ENCODE peak calls at places on chromosome 14, in nine cellular contexts. Z, Y, W, R, S, D, H, O and Q are unnamed samples.

GRCh38 chr14:69879175-69880047 is at the start of gene SMOC1:
- DNase-seq in Z (peak), Y (peak), W (no peak), R (peak), S (peak), D (no peak), H (peak), O (peak), Q (peak)

GRCh38 chr14:80275208-80275850 is 64.0 kb upstream of the DIO2 start:
- DNase-seq in Z (no peak), Y (no peak), W (no peak), R (no peak), S (peak), D (no peak), H (no peak), O (no peak), Q (no peak)

GRCh38 chr14:103163199-103163598 is 39.9 kb downstream of the TNFAIP2 start:
- DNase-seq in Z (no peak), Y (no peak), W (no peak), R (no peak), S (no peak), D (no peak), H (no peak), O (no peak), Q (no peak)

GRCh38 chr14:35046751-35047536 is 872 bp downstream of the FAM177A1 start:
- DNase-seq in Z (no peak), Y (peak), W (no peak), R (peak), S (no peak), D (no peak), H (no peak), O (no peak), Q (no peak)

GRCh38 chr14:43480961-43481360 is 1026.1 kb downstream of the FSCB start:
- DNase-seq in Z (no peak), Y (no peak), W (no peak), R (no peak), S (no peak), D (no peak), H (no peak), O (no peak), Q (no peak)

GRCh38 chr14:105335735-105336476 is 21.4 kb downstream of the PACS2 start:
- DNase-seq in Z (no peak), Y (no peak), W (no peak), R (peak), S (no peak), D (no peak), H (no peak), O (no peak), Q (no peak)

GRCh38 chr14:89921896-89922548 is 32.5 kb downstream of the EFCAB11 start:
- DNase-seq in Z (no peak), Y (no peak), W (no peak), R (no peak), S (peak), D (no peak), H (no peak), O (no peak), Q (no peak)

GRCh38 chr14:31964979-31965734 is 111.9 kb upstream of the ARHGAP5 start:
- DNase-seq in Z (no peak), Y (no peak), W (no peak), R (no peak), S (no peak), D (no peak), H (no peak), O (no peak), Q (no peak)

GRCh38 chr14:98853063-98853729 is 418.8 kb downstream of the BCL11B start:
- DNase-seq in Z (no peak), Y (no peak), W (no peak), R (no peak), S (no peak), D (no peak), H (no peak), O (no peak), Q (no peak)

GRCh38 chr14:89041245-89041585 is 216.8 kb downstream of the TTC8 start:
- DNase-seq in Z (no peak), Y (peak), W (no peak), R (no peak), S (peak), D (no peak), H (peak), O (no peak), Q (no peak)

GRCh38 chr14:56116128-56116900 is 1.9 kb upstream of the PELI2 start:
- DNase-seq in Z (peak), Y (no peak), W (no peak), R (no peak), S (no peak), D (no peak), H (no peak), O (no peak), Q (no peak)

GRCh38 chr14:89425931-89426330 is 8.9 kb upstream of the FOXN3 start:
- DNase-seq in Z (no peak), Y (no peak), W (no peak), R (no peak), S (peak), D (no peak), H (no peak), O (no peak), Q (no peak)